ENCODE peak calls at places on chromosomes 13 and 19, in six cellular contexts. Z is naive thymus-derived CD4-positive, alpha-beta T cell; I is CD4-positive, CD25-positive, alpha-beta regulatory T cell; G is astrocyte; A is hepatocyte; Y is tibial nerve. D is an unnamed sample.

GRCh38 chr13:59229401-59229800 is 934.3 kb downstream of the DIAPH3 start:
- DNase-seq in Z (no peak), I (no peak), G (no peak), A (no peak), Y (no peak), D (no peak)

GRCh38 chr19:51407631-51408131 is 9.8 kb downstream of the SIGLEC10 start:
- DNase-seq in Z (no peak), I (no peak), G (no peak), A (peak; percentile 50), Y (no peak), D (no peak)

GRCh38 chr19:33214621-33215020 is 11.0 kb downstream of the SLC7A10 start:
- DNase-seq in Z (no peak), I (no peak), G (no peak), A (peak; percentile 55), Y (no peak), D (no peak)

GRCh38 chr13:49524740-49525501 is 29.2 kb downstream of the PHF11 start:
- DNase-seq in Z (no peak), I (no peak), G (no peak), A (no peak), Y (no peak), D (no peak)

GRCh38 chr13:31162151-31163008 is 676 bp upstream of the HSPH1 start:
- DNase-seq in Z (peak; percentile 95), I (peak; percentile 99), G (peak; percentile 98), A (peak; percentile 97), Y (peak; percentile 91), D (peak; percentile 88)

GRCh38 chr13:114047358-114047881 is 73.5 kb upstream of the C13orf46 start:
- DNase-seq in Z (no peak), I (no peak), G (peak; percentile 44), A (no peak), Y (no peak), D (no peak)

GRCh38 chr13:60788156-60788829 is 391.3 kb downstream of the TDRD3 start:
- DNase-seq in Z (no peak), I (no peak), G (peak; percentile 44), A (no peak), Y (no peak), D (no peak)

GRCh38 chr19:12973236-12973635 is 3.9 kb downstream of the DAND5 start:
- DNase-seq in Z (no peak), I (no peak), G (no peak), A (no peak), Y (no peak), D (no peak)

GRCh38 chr19:41320185-41320518 is 10.2 kb downstream of the CCDC97 start:
- DNase-seq in Z (no peak), I (no peak), G (no peak), A (no peak), Y (no peak), D (no peak)

GRCh38 chr19:6521718-6522646 is 8.8 kb upstream of the TNFSF9 start:
- DNase-seq in Z (no peak), I (no peak), G (no peak), A (no peak), Y (no peak), D (no peak)

GRCh38 chr13:23695711-23696512 is 125.7 kb downstream of the TNFRSF19 start:
- DNase-seq in Z (peak; percentile 25), I (peak; percentile 76), G (no peak), A (no peak), Y (no peak), D (peak; percentile 24)

GRCh38 chr13:98384739-98385138 is 192.2 kb downstream of the STK24 start:
- DNase-seq in Z (no peak), I (no peak), G (peak; percentile 69), A (no peak), Y (no peak), D (no peak)

GRCh38 chr19:16608290-16608704 is 19.7 kb downstream of the MED26 start:
- DNase-seq in Z (no peak), I (no peak), G (peak; percentile 73), A (peak; percentile 56), Y (no peak), D (no peak)

GRCh38 chr13:30744686-30745085 is 9.3 kb downstream of the ALOX5AP start:
- DNase-seq in Z (no peak), I (no peak), G (no peak), A (no peak), Y (no peak), D (no peak)

GRCh38 chr19:4557971-4558941 is 1.2 kb downstream of the SEMA6B start:
- DNase-seq in Z (no peak), I (no peak), G (no peak), A (peak; percentile 52), Y (no peak), D (peak; percentile 26)

GRCh38 chr13:38216181-38216580 is 133.5 kb upstream of the UFM1 start:
- DNase-seq in Z (no peak), I (no peak), G (no peak), A (no peak), Y (no peak), D (no peak)

GRCh38 chr13:112066624-112067004 is 335 bp upstream of the SOX1 start:
- DNase-seq in Z (peak; percentile 40), I (peak; percentile 47), G (peak; percentile 14), A (peak; percentile 47), Y (no peak), D (peak; percentile 35)

GRCh38 chr19:4134351-4134750 is 10.4 kb upstream of the MAP2K2 start:
- DNase-seq in Z (no peak), I (no peak), G (no peak), A (no peak), Y (no peak), D (no peak)

GRCh38 chr13:94705081-94705751 is 7.1 kb downstream of the SOX21 start:
- DNase-seq in Z (no peak), I (no peak), G (no peak), A (no peak), Y (no peak), D (no peak)
- H3K9me3 ChIP-seq in Z (peaks cover 5% of the 10 kb centered on the region), I (peaks cover 7% of the 10 kb centered on the region), G (peaks cover 5% of the 10 kb centered on the region), A (no peaks in the 10 kb centered on the region), Y (no peaks in the 10 kb centered on the region), D (no peaks in the 10 kb centered on the region)

GRCh38 chr19:56899943-56900342 is 59.4 kb upstream of the PEG3 start:
- DNase-seq in Z (no peak), I (no peak), G (no peak), A (no peak), Y (no peak), D (no peak)
- H3K9me3 ChIP-seq in Z (peaks cover 14% of the 10 kb centered on the region), I (peaks cover 47% of the 10 kb centered on the region), G (peaks cover 16% of the 10 kb centered on the region), A (no peaks in the 10 kb centered on the region), Y (no peaks in the 10 kb centered on the region), D (no peaks in the 10 kb centered on the region)

GRCh38 chr19:53068199-53068598 is 23.7 kb downstream of the ERVV-2 start:
- DNase-seq in Z (no peak), I (no peak), G (no peak), A (no peak), Y (no peak), D (no peak)
- H3K9me3 ChIP-seq in Z (peaks cover 91% of the 10 kb centered on the region), I (peaks cover 96% of the 10 kb centered on the region), G (peaks cover 56% of the 10 kb centered on the region), A (peaks cover 42% of the 10 kb centered on the region), Y (peaks cover 31% of the 10 kb centered on the region), D (peaks cover 52% of the 10 kb centered on the region)

DNA sequence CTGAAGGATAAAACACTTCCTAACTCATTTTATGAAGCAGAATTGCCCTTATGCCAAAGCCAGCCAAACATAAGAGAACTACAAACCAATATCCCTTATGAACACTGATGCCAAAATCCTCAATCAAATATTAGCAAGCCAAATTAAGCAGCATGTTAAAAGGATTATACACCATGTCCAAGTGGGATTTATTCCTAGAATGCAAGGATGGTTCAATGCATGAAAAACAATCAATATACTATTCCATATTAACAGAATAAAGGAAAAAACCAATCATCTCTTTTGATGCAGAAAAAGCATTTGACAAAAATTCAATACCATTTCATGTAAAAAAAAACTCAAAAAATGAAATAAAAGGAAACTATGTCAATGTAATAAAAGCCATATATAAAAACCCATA is 10.9 kb downstream of the ZNF792 start:
- DNase-seq in Z (no peak), I (no peak), G (no peak), A (no peak), Y (no peak), D (no peak)
- H3K9me3 ChIP-seq in Z (peaks cover 70% of the 10 kb centered on the region), I (peaks cover 97% of the 10 kb centered on the region), G (peaks cover 21% of the 10 kb centered on the region), A (peaks cover 42% of the 10 kb centered on the region), Y (peaks cover 11% of the 10 kb centered on the region), D (peaks cover 52% of the 10 kb centered on the region)

D was measured in T-helper 17 cell.